ENCODE peak calls at places on chromosomes 3 and 15, in four cellular contexts. One of them, this sample, is unnamed.

GRCh38 chr3:33209357-33209756 is 9.3 kb downstream of the SUSD5 start:
- DNase-seq in hepatocyte: no peak
- DNase-seq in psoas muscle: no peak
- DNase-seq in fibroblast of the aortic adventitia: no peak
- DNase-seq in this sample: no peak

GRCh38 chr15:29566914-29567313 is 255.4 kb downstream of the TJP1 start:
- DNase-seq in hepatocyte: no peak
- DNase-seq in psoas muscle: no peak
- DNase-seq in fibroblast of the aortic adventitia: no peak
- DNase-seq in this sample: no peak

GRCh38 chr15:95368211-95368610 is 962.3 kb upstream of the NR2F2 start:
- DNase-seq in hepatocyte: no peak
- DNase-seq in psoas muscle: no peak
- DNase-seq in fibroblast of the aortic adventitia: no peak
- DNase-seq in this sample: no peak

GRCh38 chr15:47293763-47294162 is 423.5 kb upstream of the SEMA6D start:
- DNase-seq in hepatocyte: peak; percentile 70
- DNase-seq in psoas muscle: peak; percentile 85
- DNase-seq in fibroblast of the aortic adventitia: peak; percentile 91
- DNase-seq in this sample: no peak

GRCh38 chr15:65335278-65336055 is 31.0 kb downstream of the RNU5B-1 start:
- DNase-seq in hepatocyte: no peak
- DNase-seq in psoas muscle: peak; percentile 28
- DNase-seq in fibroblast of the aortic adventitia: no peak
- DNase-seq in this sample: no peak

GRCh38 chr15:53978248-53978906 is at the start of gene UNC13C:
- DNase-seq in hepatocyte: peak; percentile 51
- DNase-seq in psoas muscle: peak; percentile 75
- DNase-seq in fibroblast of the aortic adventitia: peak; percentile 2
- DNase-seq in this sample: no peak

GRCh38 chr3:194070634-194071409 is 65.1 kb upstream of the HES1 start:
- DNase-seq in hepatocyte: peak; percentile 91
- DNase-seq in psoas muscle: peak; percentile 93
- DNase-seq in fibroblast of the aortic adventitia: peak; percentile 76
- DNase-seq in this sample: peak; percentile 84

GRCh38 chr15:101027273-101027901 is 108.2 kb downstream of the LRRK1 start:
- DNase-seq in hepatocyte: no peak
- DNase-seq in psoas muscle: no peak
- DNase-seq in fibroblast of the aortic adventitia: no peak
- DNase-seq in this sample: peak; percentile 68

GRCh38 chr3:185070491-185071335 is 82.1 kb downstream of the C3orf70 start:
- DNase-seq in hepatocyte: peak; percentile 49
- DNase-seq in psoas muscle: no peak
- DNase-seq in fibroblast of the aortic adventitia: no peak
- DNase-seq in this sample: no peak

GRCh38 chr3:154170300-154170699 is 49.1 kb downstream of the ARHGEF26 start:
- DNase-seq in hepatocyte: no peak
- DNase-seq in psoas muscle: no peak
- DNase-seq in fibroblast of the aortic adventitia: no peak
- DNase-seq in this sample: no peak

GRCh38 chr3:99760602-99761001 is 57.1 kb upstream of the CMSS1 start:
- DNase-seq in hepatocyte: no peak
- DNase-seq in psoas muscle: no peak
- DNase-seq in fibroblast of the aortic adventitia: peak; percentile 91
- DNase-seq in this sample: no peak

GRCh38 chr3:99999541-99999940 is 114.8 kb downstream of the FILIP1L start:
- DNase-seq in hepatocyte: no peak
- DNase-seq in psoas muscle: no peak
- DNase-seq in fibroblast of the aortic adventitia: no peak
- DNase-seq in this sample: no peak

GRCh38 chr15:45048784-45049631 is 26.0 kb downstream of the SORD start:
- DNase-seq in hepatocyte: peak; percentile 74
- DNase-seq in psoas muscle: no peak
- DNase-seq in fibroblast of the aortic adventitia: peak; percentile 35
- DNase-seq in this sample: no peak

GRCh38 chr3:37996785-37997301 is 6.3 kb downstream of the VILL start:
- DNase-seq in hepatocyte: peak; percentile 88
- DNase-seq in psoas muscle: peak; percentile 76
- DNase-seq in fibroblast of the aortic adventitia: peak; percentile 79
- DNase-seq in this sample: no peak

GRCh38 chr15:69474846-69475455 is 22.3 kb downstream of the RPLP1 start:
- DNase-seq in hepatocyte: no peak
- DNase-seq in psoas muscle: no peak
- DNase-seq in fibroblast of the aortic adventitia: no peak
- DNase-seq in this sample: no peak

GRCh38 chr15:91465086-91465485 is 365.0 kb downstream of the SV2B start:
- DNase-seq in hepatocyte: no peak
- DNase-seq in psoas muscle: no peak
- DNase-seq in fibroblast of the aortic adventitia: no peak
- DNase-seq in this sample: no peak

DNA sequence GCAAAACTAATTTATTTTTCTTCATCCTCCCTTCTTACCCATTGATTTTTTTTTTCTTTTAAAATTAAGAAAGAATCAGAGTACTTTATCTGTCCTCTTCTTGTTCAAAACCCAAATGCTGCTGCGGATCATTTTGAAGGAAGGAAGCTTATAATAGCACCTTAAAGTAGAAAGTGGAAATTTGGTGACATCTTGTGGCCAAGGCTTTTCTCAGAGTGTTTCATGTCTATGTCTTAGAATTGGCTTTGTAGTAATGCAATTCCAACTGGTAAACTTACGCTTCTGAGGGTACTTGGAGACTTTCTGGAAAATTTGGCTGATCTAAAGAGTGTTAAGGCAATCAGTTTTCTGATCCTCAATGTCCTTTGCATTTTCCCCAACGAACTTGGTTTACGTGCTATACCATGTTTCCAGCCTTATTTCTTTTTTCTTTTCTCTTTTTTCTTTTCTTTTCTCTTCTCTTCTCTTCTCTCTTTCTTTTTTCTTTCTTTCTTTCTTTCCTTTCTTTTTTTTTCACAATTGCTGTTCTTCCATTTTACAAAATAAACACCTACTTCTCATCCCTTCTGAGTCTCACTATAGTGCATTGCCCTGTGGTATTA is 30.7 kb downstream of the C3orf38 start:
- DNase-seq in hepatocyte: peak; percentile 44
- DNase-seq in psoas muscle: no peak
- DNase-seq in fibroblast of the aortic adventitia: peak; percentile 72
- DNase-seq in this sample: no peak
- TF ChIP-seq CTCF in hepatocyte: peak; percentile 64
- TF ChIP-seq CTCF in psoas muscle: no peak
- TF ChIP-seq CTCF in fibroblast of the aortic adventitia: peak; percentile 45
- TF ChIP-seq CTCF in this sample: peak; percentile 59

DNA sequence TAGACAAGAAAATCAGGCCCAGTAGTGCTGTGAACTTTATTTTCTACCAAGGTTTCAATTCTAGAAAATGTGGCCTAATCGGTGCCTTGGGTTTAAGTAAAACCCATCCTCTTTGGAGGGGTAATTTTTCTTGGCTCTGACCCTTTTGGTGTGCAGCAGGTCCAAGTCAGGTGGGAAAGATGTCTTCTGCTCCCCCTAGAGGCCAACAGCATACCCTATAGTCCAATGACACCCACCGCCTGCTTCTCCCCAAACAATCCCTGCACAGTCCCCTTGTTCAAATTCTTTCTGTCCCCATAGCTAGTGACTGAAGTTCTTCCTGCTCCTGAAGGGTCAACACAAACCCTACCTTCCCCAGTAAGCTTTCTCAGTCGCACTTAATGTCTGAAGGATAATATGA is 261.8 kb upstream of the GOLGA6L4 start:
- DNase-seq in hepatocyte: no peak
- DNase-seq in psoas muscle: no peak
- DNase-seq in fibroblast of the aortic adventitia: peak; percentile 11
- DNase-seq in this sample: no peak
- TF ChIP-seq CTCF in hepatocyte: peak; percentile 15
- TF ChIP-seq CTCF in psoas muscle: peak; percentile 11
- TF ChIP-seq CTCF in fibroblast of the aortic adventitia: peak; percentile 45
- TF ChIP-seq CTCF in this sample: peak; percentile 52

GRCh38 chr3:72213296-72214064 is 428.5 kb upstream of the PROK2 start:
- DNase-seq in hepatocyte: no peak
- DNase-seq in psoas muscle: no peak
- DNase-seq in fibroblast of the aortic adventitia: no peak
- DNase-seq in this sample: peak; percentile 22

GRCh38 chr3:72214065-72215048 is 429.4 kb upstream of the PROK2 start:
- DNase-seq in hepatocyte: no peak
- DNase-seq in psoas muscle: no peak
- DNase-seq in fibroblast of the aortic adventitia: no peak
- DNase-seq in this sample: peak; percentile 22

GRCh38 chr3:72205297-72205696 is 420.3 kb upstream of the PROK2 start:
- DNase-seq in hepatocyte: no peak
- DNase-seq in psoas muscle: no peak
- DNase-seq in fibroblast of the aortic adventitia: no peak
- DNase-seq in this sample: no peak

GRCh38 chr3:72212396-72212795 is 427.4 kb upstream of the PROK2 start:
- DNase-seq in hepatocyte: no peak
- DNase-seq in psoas muscle: no peak
- DNase-seq in fibroblast of the aortic adventitia: no peak
- DNase-seq in this sample: no peak

GRCh38 chr3:72210248-72210647 is 425.3 kb upstream of the PROK2 start:
- DNase-seq in hepatocyte: no peak
- DNase-seq in psoas muscle: no peak
- DNase-seq in fibroblast of the aortic adventitia: no peak
- DNase-seq in this sample: no peak
- TF ChIP-seq CTCF in hepatocyte: no peak
- TF ChIP-seq CTCF in psoas muscle: no peak
- TF ChIP-seq CTCF in fibroblast of the aortic adventitia: no peak
- TF ChIP-seq CTCF in this sample: no peak

GRCh38 chr3:63709576-63709975 is 57.1 kb downstream of the SNTN start:
- DNase-seq in hepatocyte: no peak
- DNase-seq in psoas muscle: no peak
- DNase-seq in fibroblast of the aortic adventitia: no peak
- DNase-seq in this sample: no peak

GRCh38 chr3:63705092-63705645 is 52.7 kb downstream of the SNTN start:
- DNase-seq in hepatocyte: no peak
- DNase-seq in psoas muscle: no peak
- DNase-seq in fibroblast of the aortic adventitia: no peak
- DNase-seq in this sample: no peak

GRCh38 chr3:63707731-63708130 is 55.3 kb downstream of the SNTN start:
- DNase-seq in hepatocyte: no peak
- DNase-seq in psoas muscle: no peak
- DNase-seq in fibroblast of the aortic adventitia: no peak
- DNase-seq in this sample: no peak

DNA sequence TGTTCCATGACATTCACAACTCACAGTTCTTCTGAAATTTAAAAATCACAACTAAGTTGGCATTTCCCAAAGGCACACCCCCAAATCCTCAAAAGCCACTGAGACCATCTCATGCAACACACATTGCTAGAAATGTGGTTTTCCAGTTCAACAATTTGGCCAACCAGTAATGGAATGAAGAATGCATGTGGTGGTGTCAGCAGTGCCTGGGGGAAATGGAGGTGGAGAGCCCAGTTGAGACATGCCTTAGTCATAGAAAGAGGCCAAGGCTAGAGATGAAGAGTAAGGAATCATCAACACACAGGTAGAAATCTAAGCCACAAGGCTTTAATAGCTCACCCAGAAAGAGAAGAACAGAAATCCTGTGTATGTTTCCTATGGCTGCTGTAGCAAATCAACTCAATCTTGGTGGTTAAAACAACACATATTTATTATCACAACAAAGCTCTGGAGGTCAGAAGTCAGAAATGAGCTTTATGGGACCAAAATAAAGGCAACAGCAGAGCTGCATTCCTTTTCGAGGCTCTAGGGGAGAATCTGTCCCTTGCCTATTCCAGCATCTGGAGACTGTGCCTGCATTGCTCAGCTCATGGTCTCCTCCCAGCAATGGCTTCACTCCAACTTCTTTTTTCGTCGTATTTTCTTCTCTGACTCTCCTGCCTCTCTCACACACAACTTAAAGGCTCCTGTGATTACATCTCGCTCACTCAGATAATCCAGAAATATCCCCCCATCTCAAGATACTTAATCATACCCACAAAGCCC is 54.0 kb downstream of the SNTN start:
- DNase-seq in hepatocyte: no peak
- DNase-seq in psoas muscle: no peak
- DNase-seq in fibroblast of the aortic adventitia: peak; percentile 54
- DNase-seq in this sample: no peak
- TF ChIP-seq CTCF in hepatocyte: no peak
- TF ChIP-seq CTCF in psoas muscle: no peak
- TF ChIP-seq CTCF in fibroblast of the aortic adventitia: no peak
- TF ChIP-seq CTCF in this sample: no peak

DNA sequence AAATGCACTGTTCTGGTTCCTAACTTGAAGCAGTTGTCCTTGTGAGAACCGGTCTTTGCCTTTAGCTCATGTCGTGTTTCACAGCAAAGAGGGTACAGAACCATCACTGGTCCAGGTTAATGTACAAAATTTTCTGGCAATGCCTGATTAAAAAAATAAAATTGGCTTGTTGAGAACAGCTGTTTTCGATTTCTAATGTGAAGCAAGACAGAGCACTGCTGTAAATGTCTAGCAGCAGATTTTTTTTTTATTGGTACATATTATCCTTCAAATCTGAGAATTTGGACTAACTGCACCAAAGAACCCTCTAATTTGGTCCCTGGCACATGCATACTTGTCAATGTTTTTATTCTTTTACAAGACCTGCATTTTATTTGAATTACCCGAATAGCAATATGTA is 103.3 kb downstream of the STT3B start:
- DNase-seq in hepatocyte: no peak
- DNase-seq in psoas muscle: no peak
- DNase-seq in fibroblast of the aortic adventitia: peak; percentile 9
- DNase-seq in this sample: no peak
- TF ChIP-seq CTCF in hepatocyte: no peak
- TF ChIP-seq CTCF in psoas muscle: no peak
- TF ChIP-seq CTCF in fibroblast of the aortic adventitia: no peak
- TF ChIP-seq CTCF in this sample: no peak

GRCh38 chr3:127825764-127826163 is 3.4 kb upstream of the MGLL start:
- DNase-seq in hepatocyte: no peak
- DNase-seq in psoas muscle: no peak
- DNase-seq in fibroblast of the aortic adventitia: peak; percentile 35
- DNase-seq in this sample: no peak
- TF ChIP-seq CTCF in hepatocyte: no peak
- TF ChIP-seq CTCF in psoas muscle: no peak
- TF ChIP-seq CTCF in fibroblast of the aortic adventitia: peak; percentile 33
- TF ChIP-seq CTCF in this sample: peak; percentile 41